ENCODE peak calls at places on chromosomes 1 and 21, in five cellular contexts. U is fibroblast of lung, F is fibroblast of pulmonary artery, M is cardiac fibroblast, Y is BJ. K is an unnamed sample.

GRCh38 chr1:112905420-112906154 is 50.4 kb downstream of the SLC16A1 start:
- DNase-seq in U (no peak), F (peak), M (no peak), Y (no peak), K (peak)

GRCh38 chr1:7749126-7749525 is 22.0 kb upstream of the VAMP3 start:
- DNase-seq in U (no peak), F (no peak), M (no peak), Y (no peak), K (no peak)

GRCh38 chr1:177585492-177586220 is 384.2 kb downstream of the SEC16B start:
- DNase-seq in U (no peak), F (no peak), M (no peak), Y (peak), K (no peak)

GRCh38 chr1:11019971-11020370 is 7.5 kb downstream of the TARDBP start:
- DNase-seq in U (no peak), F (no peak), M (no peak), Y (no peak), K (no peak)

GRCh38 chr1:121586369-121587229 is 401.8 kb downstream of the SRGAP2C start:
- DNase-seq in U (no peak), F (no peak), M (peak), Y (no peak), K (no peak)

GRCh38 chr1:244191581-244191980 is 140.5 kb downstream of the ZBTB18 start:
- DNase-seq in U (no peak), F (no peak), M (no peak), Y (no peak), K (no peak)

GRCh38 chr21:31743712-31744111 is 11.8 kb upstream of the SCAF4 start:
- DNase-seq in U (no peak), F (no peak), M (no peak), Y (no peak), K (no peak)

GRCh38 chr1:18316764-18317163 is 164.0 kb upstream of the KLHDC7A start:
- DNase-seq in U (no peak), F (no peak), M (no peak), Y (no peak), K (no peak)

GRCh38 chr1:174217787-174218574 is 58.7 kb downstream of the RABGAP1L start:
- DNase-seq in U (peak), F (peak), M (peak), Y (no peak), K (peak)

GRCh38 chr1:86645866-86646647 is 58.3 kb upstream of the SH3GLB1 start:
- DNase-seq in U (no peak), F (no peak), M (no peak), Y (no peak), K (no peak)

GRCh38 chr1:43548285-43549271 is 17.9 kb downstream of the PTPRF start:
- DNase-seq in U (no peak), F (peak), M (peak), Y (no peak), K (no peak)

GRCh38 chr1:211305044-211305443 is 21.6 kb upstream of the TRAF5 start:
- DNase-seq in U (peak), F (no peak), M (peak), Y (no peak), K (no peak)

GRCh38 chr21:45277101-45278045 is 10.3 kb downstream of the POFUT2 start:
- DNase-seq in U (no peak), F (no peak), M (no peak), Y (no peak), K (no peak)

GRCh38 chr1:188476606-188477005 is 1647.9 kb downstream of the PLA2G4A start:
- DNase-seq in U (peak), F (peak), M (no peak), Y (no peak), K (no peak)

GRCh38 chr1:163104405-163105099 is 35.4 kb downstream of the RGS4 start:
- DNase-seq in U (peak), F (peak), M (no peak), Y (no peak), K (no peak)

GRCh38 chr1:9558946-9559545 is 19.8 kb downstream of the SLC25A33 start:
- DNase-seq in U (no peak), F (no peak), M (no peak), Y (no peak), K (no peak)

GRCh38 chr1:119631433-119632102 is 16.5 kb downstream of the ZNF697 start:
- DNase-seq in U (peak), F (peak), M (peak), Y (no peak), K (peak)

GRCh38 chr1:162391790-162392563 is 10.4 kb downstream of the C1orf226 start:
- DNase-seq in U (peak), F (peak), M (peak), Y (no peak), K (peak)

GRCh38 chr1:116178837-116179236 is 67.6 kb downstream of the MAB21L3 start:
- DNase-seq in U (no peak), F (no peak), M (no peak), Y (no peak), K (no peak)

GRCh38 chr21:34826818-34827217 is 158.0 kb downstream of the CLIC6 start:
- DNase-seq in U (no peak), F (no peak), M (no peak), Y (no peak), K (no peak)

DNA sequence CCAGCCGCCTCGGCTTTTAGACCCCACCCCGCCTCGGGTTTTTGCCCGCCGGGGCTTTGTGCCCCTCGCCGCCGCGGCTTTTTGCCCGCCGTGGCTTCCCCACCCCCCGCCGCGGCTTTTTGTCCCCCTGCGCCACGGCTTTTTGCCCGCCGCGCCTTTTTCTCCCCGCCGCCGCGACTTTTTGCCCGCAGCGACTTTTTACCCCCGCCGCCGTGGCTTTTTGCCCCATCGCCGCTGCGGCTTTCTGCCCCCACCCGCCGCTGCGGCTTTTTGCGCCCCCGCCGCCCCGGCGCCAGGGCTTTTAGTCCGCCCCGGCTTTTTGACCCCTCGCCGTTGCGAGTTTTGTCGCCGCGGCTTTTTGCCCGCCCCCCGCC is 474.4 kb downstream of the FAM72C start:
- DNase-seq in U (no peak), F (no peak), M (no peak), Y (no peak), K (no peak)
- H3K4me3 ChIP-seq in U (no peak), F (no peak), M (no peak), Y (peak), K (peak)

DNA sequence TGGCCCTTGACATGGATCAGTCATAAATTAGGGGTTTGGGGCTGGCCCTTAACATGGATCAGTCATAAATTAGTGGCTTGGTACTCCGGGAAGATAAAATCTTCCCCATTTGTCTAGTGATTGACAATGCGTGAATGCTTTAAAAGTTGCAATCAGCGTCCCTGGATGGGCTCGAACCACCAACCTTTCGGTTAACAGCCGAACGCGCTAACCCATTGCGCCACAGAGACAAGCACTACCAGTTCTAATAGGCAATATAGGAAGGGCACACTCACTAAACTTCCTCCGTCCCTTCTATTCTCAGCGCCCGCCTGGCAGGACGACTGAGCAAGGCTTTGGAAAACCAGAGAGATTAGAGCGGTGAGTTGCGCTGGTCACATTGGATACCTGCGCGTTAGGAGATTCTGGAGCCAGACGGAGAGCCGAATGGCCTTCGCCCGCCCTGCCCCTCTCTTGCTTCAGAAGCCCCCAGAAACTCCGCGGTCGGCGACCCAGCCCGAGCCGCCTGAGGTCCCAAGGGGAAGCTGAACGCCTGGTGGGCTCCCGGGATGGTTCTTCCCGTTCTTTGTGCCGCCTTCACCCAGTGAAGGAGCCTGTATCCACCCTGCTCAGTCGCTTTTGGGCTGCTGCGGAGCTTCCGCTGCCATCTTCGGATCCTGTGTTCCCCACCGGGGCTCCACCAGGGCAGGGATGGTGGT is 235.9 kb downstream of the FAM72C start:
- DNase-seq in U (no peak), F (peak), M (peak), Y (no peak), K (peak)
- H3K4me3 ChIP-seq in U (no peak), F (peak), M (peak), Y (no peak), K (no peak)

GRCh38 chr1:66271216-66271903 is 262.6 kb upstream of the SGIP1 start:
- DNase-seq in U (peak), F (peak), M (peak), Y (peak), K (peak)
- H3K4me3 ChIP-seq in U (no peak), F (peak), M (no peak), Y (no peak), K (no peak)

DNA sequence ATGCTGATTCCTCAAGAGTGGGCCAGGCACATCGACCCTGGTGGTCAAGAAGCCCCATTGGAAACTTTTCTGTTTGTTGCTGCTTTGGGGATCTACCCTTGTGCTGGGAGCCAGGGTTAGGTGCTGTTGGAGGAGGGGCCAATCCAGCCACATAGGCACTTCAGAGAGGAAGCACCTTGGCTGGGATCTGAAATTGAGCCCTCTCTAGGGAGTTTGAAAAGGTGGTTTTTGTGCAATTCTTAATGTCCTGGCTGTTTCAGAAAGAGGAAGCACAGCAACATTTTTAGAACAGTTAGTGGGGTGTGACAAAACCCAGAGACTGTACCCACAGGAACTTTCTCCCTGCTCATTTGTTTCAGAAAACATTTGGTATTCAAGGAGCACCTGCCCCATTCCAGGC is 17.2 kb upstream of the BEND5 start:
- DNase-seq in U (no peak), F (no peak), M (no peak), Y (no peak), K (no peak)
- H3K4me3 ChIP-seq in U (no peak), F (no peak), M (no peak), Y (no peak), K (no peak)

DNA sequence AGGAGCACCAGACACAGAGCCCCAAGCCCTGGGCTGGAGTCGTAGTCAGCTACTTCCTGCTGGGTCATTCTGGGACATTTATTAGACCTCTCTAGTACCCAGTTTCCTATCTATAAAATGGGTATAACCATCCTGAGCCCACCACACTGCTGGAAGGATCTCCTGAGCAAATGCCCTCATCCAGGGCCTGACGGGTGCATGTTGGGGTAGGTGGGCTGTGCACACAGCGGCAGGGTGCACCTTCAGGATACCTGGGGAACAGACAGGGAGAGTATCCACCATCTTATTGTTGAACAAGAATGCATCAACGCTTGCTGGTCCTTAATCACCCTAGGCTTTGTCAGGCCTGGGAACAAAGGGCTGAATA is 191.0 kb downstream of the HIVEP3 start:
- DNase-seq in U (no peak), F (no peak), M (no peak), Y (no peak), K (no peak)
- H3K4me3 ChIP-seq in U (no peak), F (no peak), M (no peak), Y (no peak), K (no peak)

DNA sequence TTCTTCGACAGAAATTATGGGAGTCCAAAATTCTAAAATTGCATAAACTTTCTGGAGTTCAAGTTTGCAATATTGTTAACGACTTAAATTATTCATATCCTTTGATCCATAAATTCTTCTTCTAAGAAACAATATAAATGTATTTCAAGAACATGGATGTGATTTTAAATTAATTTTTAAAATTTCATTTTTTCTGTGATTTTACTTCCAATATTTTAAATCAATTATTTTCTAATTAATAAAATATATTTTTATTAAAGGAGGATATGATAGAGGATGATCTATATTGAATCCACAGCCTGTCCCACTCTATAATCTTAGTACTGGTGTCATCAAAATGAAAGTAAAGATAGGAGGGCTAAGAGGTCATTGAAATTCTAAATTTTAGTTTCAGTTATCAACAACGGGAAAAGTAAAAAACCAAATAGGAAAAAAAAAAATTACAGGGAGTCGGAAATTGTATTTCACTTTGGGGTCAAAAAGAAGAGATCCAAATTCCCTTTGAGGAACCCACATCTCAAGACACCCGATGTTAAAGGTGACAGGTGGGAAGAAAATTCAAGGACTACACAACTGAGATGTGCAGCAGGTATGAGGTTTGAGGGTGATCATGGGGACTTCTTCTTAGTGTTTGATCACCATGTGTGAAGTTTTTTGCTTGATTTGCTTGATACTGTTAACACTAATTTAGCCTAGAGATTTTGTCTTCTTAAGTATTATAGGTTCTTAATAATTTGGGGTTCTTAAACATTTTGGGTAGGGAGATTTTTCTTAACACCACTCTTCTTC is 154.8 kb upstream of the RGS18 start:
- DNase-seq in U (no peak), F (no peak), M (no peak), Y (no peak), K (no peak)
- H3K4me3 ChIP-seq in U (no peak), F (no peak), M (no peak), Y (no peak), K (no peak)

K was measured in endothelial cell of umbilical vein.